ENCODE peak calls at places on chromosome 21, in nine cellular contexts. K is skeletal muscle cell; Q is lower leg skin; H is activated naive CD4-positive, alpha-beta T cell treated with anti-CD3 and anti-CD28 coated beads, Interleukin-2, amount 10 ng/mL, durations not matched to agents 7 days and 5 days; F is choroid plexus epithelial cell; V is breast epithelium; G is astrocyte of the cerebellum; J is NCI-H1694 treated with DMSO at 0.1 percent for 48 hours; D is stimulated activated naive CD4-positive, alpha-beta T cell treated with Interleukin-2 at 50 U/mL for 16 hours. S is an unnamed sample.

GRCh38 chr21:34243562-34243961 is 120.2 kb upstream of the KCNE2 start:
- DNase-seq in D (no peak), G (no peak), Q (no peak), J (peak; percentile 28), K (no peak), V (no peak), F (peak; percentile 55), H (peak; percentile 42), S (peak; percentile 22)

GRCh38 chr21:27734146-27734545 is 767.3 kb upstream of the ADAMTS5 start:
- DNase-seq in K (peak; percentile 36), G (peak; percentile 88), F (peak; percentile 96), V (no peak), J (no peak), D (no peak), H (no peak), Q (no peak), S (no peak)

GRCh38 chr21:35048183-35048601 is 910 bp downstream of the RUNX1 start:
- DNase-seq in K (no peak), D (no peak), J (no peak), V (no peak), Q (no peak), F (no peak), G (no peak), H (peak; percentile 47), S (no peak)

GRCh38 chr21:41612674-41613250 is 104.8 kb upstream of the TMPRSS2 start:
- DNase-seq in Q (peak; percentile 89), K (peak; percentile 95), D (no peak), F (peak; percentile 79), V (peak; percentile 98), H (peak; percentile 44), J (no peak), G (peak; percentile 99), S (no peak)

GRCh38 chr21:46149205-46149901 is 6.0 kb downstream of the FTCD start:
- DNase-seq in H (no peak), G (no peak), D (no peak), F (no peak), K (no peak), Q (no peak), V (no peak), J (no peak), S (no peak)

GRCh38 chr21:24290151-24290833 is 1317.0 kb downstream of the MRPL39 start:
- DNase-seq in H (peak; percentile 79), J (peak; percentile 67), G (no peak), K (no peak), F (no peak), Q (no peak), V (no peak), D (no peak), S (peak; percentile 84)

GRCh38 chr21:26137379-26138060 is 33.0 kb downstream of the APP start:
- DNase-seq in D (no peak), V (no peak), F (no peak), H (no peak), K (no peak), J (no peak), Q (no peak), G (no peak), S (no peak)

GRCh38 chr21:43935711-43936110 is 70.7 kb downstream of the AGPAT3 start:
- DNase-seq in K (no peak), Q (no peak), J (no peak), V (no peak), D (no peak), G (no peak), F (no peak), H (no peak), S (no peak)

GRCh38 chr21:45830720-45831366 is 150.7 kb upstream of the COL6A1 start:
- DNase-seq in J (no peak), H (no peak), V (no peak), Q (no peak), F (no peak), D (no peak), K (no peak), G (no peak), S (no peak)

S was measured in Jurkat, Clone E6-1.